ENCODE peak calls at places on chromosomes 1 and 21, in eight cellular contexts. L, G, D, O, F, E, H and I are unnamed samples.
A peak's percentile ranks its signal among the peaks of the same experiment; 100 is the strongest.

GRCh38 chr21:8989883-8990325 is 1531.5 kb upstream of the TPTE start:
- DNase-seq in L (no peak), G (peak; percentile 55), D (no peak), O (no peak), F (no peak), E (no peak), H (no peak), I (peak; percentile 28)

GRCh38 chr1:64194168-64195088 is 9.0 kb upstream of the UBE2U start:
- DNase-seq in L (no peak), G (no peak), D (no peak), O (no peak), F (no peak), E (no peak), H (no peak), I (no peak)

GRCh38 chr21:33403786-33404571 is 766 bp downstream of the IFNGR2 start:
- DNase-seq in L (peak; percentile 69), G (no peak), D (no peak), O (peak; percentile 60), F (peak; percentile 66), E (peak; percentile 55), H (peak; percentile 65), I (peak; percentile 77)

GRCh38 chr1:93596329-93597089 is 85.1 kb downstream of the BCAR3 start:
- DNase-seq in L (no peak), G (no peak), D (no peak), O (no peak), F (peak; percentile 53), E (no peak), H (no peak), I (no peak)

GRCh38 chr21:36229181-36229580 is 72.6 kb downstream of the DOP1B start:
- DNase-seq in L (no peak), G (no peak), D (no peak), O (no peak), F (no peak), E (no peak), H (no peak), I (no peak)

GRCh38 chr21:45923146-45923545 is 58.4 kb upstream of the COL6A1 start:
- DNase-seq in L (peak; percentile 83), G (no peak), D (peak; percentile 4), O (peak; percentile 83), F (peak; percentile 5), E (peak; percentile 65), H (peak; percentile 78), I (peak; percentile 90)

GRCh38 chr1:176102700-176103244 is 104.3 kb downstream of the COP1 start:
- DNase-seq in L (no peak), G (no peak), D (no peak), O (no peak), F (no peak), E (no peak), H (no peak), I (no peak)

GRCh38 chr1:56060901-56061300 is 518.5 kb downstream of the PLPP3 start:
- DNase-seq in L (no peak), G (no peak), D (no peak), O (no peak), F (no peak), E (no peak), H (no peak), I (no peak)

GRCh38 chr1:34984435-34985062 is 598 bp downstream of the TMEM35B start:
- DNase-seq in L (peak; percentile 11), G (no peak), D (no peak), O (peak; percentile 68), F (peak; percentile 30), E (no peak), H (peak; percentile 61), I (no peak)

GRCh38 chr1:173489149-173489600 is 12.0 kb downstream of the PRDX6 start:
- DNase-seq in L (no peak), G (peak; percentile 73), D (no peak), O (peak; percentile 79), F (no peak), E (no peak), H (no peak), I (peak; percentile 35)

GRCh38 chr1:1973716-1974642 is 29.6 kb downstream of the CFAP74 start:
- DNase-seq in L (no peak), G (no peak), D (no peak), O (no peak), F (no peak), E (no peak), H (no peak), I (peak; percentile 63)

GRCh38 chr1:182054698-182055326 is 6.7 kb downstream of the ZNF648 start:
- DNase-seq in L (peak; percentile 36), G (no peak), D (no peak), O (peak; percentile 31), F (peak; percentile 44), E (peak; percentile 30), H (no peak), I (peak; percentile 74)

GRCh38 chr1:11882814-11883538 is 24.2 kb upstream of the NPPB start:
- DNase-seq in L (peak; percentile 99), G (no peak), D (no peak), O (peak; percentile 80), F (peak; percentile 87), E (peak; percentile 83), H (peak; percentile 96), I (peak; percentile 84)

GRCh38 chr1:237043846-237044636 is 2.1 kb downstream of the RYR2 start:
- DNase-seq in L (peak; percentile 96), G (no peak), D (no peak), O (peak; percentile 33), F (no peak), E (no peak), H (peak; percentile 88), I (peak; percentile 35)
- H3K4me3 ChIP-seq in L (peak overlapping the region; percentile 94), G (no peak overlapping the region), D (no peak overlapping the region), O (no peak overlapping the region), F (no peak overlapping the region), E (no peak overlapping the region), H (peak overlapping the region; percentile 80), I (peak overlapping the region; percentile 89)

DNA sequence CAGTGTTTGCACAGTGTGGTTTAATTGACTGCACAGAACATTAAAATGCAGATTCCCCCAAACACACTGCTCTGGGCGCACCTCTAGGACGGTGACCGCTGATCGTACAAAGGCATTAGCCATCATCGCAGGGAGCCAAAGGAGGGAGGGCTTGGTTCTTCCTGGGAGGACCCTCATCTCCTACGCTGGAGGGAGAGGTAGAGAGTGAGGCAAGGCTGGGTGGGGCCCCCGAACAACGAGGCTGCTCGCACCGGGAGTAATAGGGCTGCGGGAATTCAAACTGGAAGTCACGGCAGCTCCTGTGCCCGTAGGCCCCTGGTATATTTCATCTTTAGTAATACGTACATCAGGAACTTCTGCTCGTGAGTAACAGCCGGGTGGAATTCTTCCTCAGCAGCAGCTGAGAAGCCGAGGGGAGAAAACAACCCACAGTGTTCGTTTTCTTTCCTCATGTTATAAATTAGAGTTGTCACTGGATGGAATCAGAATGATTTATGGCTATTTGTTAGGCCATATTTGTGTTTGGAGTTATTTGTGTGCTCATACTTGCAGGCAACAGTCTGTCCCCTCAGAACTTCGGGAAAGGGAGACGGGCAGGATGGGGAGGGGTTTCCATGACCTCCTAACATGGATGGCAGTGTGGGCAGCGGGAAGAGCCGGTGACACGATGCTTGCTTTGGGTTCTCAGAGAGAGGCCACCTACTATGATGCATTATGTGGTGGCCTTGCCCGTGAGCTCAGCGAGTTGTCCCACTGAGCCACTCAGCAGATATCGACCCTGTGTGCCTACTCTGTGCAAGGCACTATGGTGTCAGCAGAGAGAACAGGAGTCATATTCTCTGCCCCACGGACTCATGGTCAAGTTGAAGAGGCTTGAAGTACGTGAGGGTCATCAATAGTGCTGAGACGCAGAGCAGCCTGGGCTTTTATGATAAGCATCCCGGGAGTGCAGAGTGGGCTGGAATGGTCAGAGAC is 465.9 kb downstream of the CAMTA1 start:
- DNase-seq in L (no peak), G (no peak), D (no peak), O (no peak), F (no peak), E (no peak), H (no peak), I (no peak)
- H3K27me3 ChIP-seq in L (no peaks in the 10 kb centered on the region), G (peaks cover 86% of the 10 kb centered on the region), D (no peaks in the 10 kb centered on the region), O (no peaks in the 10 kb centered on the region), F (no peaks in the 10 kb centered on the region), E (no peaks in the 10 kb centered on the region), H (no peaks in the 10 kb centered on the region), I (no peaks in the 10 kb centered on the region)

GRCh38 chr1:53604291-53604919 is 134.6 kb downstream of the GLIS1 start:
- DNase-seq in L (no peak), G (no peak), D (peak; percentile 14), O (peak; percentile 0), F (no peak), E (no peak), H (no peak), I (no peak)
- H3K36me3 ChIP-seq in L (no peaks in the 10 kb centered on the region), G (no peaks in the 10 kb centered on the region), D (no peaks in the 10 kb centered on the region), O (no peaks in the 10 kb centered on the region), F (no peaks in the 10 kb centered on the region), E (no peaks in the 10 kb centered on the region), H (no peaks in the 10 kb centered on the region), I (no peaks in the 10 kb centered on the region)

DNA sequence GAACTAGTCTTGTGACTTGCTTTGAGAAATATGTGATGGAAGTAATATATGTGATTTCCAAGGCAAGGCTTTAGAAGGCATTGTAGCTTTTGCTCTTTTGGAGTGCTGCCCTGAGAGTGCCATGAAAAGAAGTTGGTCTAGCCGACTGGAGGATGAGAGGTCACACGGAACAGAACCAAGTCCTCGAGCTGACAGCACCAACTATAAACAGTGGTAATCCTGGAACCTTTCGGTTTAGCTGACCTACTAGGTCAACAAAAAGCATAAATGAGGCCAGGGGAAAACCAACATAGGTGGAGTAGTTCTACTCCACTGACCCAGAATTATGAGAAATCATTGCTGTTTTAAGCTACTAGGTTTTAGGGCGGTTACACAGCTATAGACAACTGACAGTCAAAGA is 1.4 kb downstream of the SELENOF start:
- DNase-seq in L (no peak), G (no peak), D (no peak), O (no peak), F (peak; percentile 15), E (no peak), H (no peak), I (no peak)
- H3K4me3 ChIP-seq in L (peak overlapping the region; percentile 89), G (peak overlapping the region; percentile 89), D (peak overlapping the region; percentile 84), O (no peak overlapping the region), F (peak overlapping the region; percentile 79), E (no peak overlapping the region), H (peak overlapping the region; percentile 76), I (no peak overlapping the region)

GRCh38 chr1:201140941-201141260 is 13.4 kb downstream of the TMEM9 start:
- DNase-seq in L (no peak), G (no peak), D (no peak), O (no peak), F (no peak), E (no peak), H (no peak), I (no peak)

GRCh38 chr1:201139756-201140155 is 12.8 kb upstream of the ASCL5 start:
- DNase-seq in L (no peak), G (no peak), D (no peak), O (no peak), F (no peak), E (no peak), H (no peak), I (no peak)

GRCh38 chr1:201140235-201140940 is 13.4 kb upstream of the ASCL5 start:
- DNase-seq in L (no peak), G (no peak), D (no peak), O (peak; percentile 72), F (no peak), E (no peak), H (no peak), I (no peak)

GRCh38 chr1:201142011-201142853 is 12.0 kb downstream of the TMEM9 start:
- DNase-seq in L (no peak), G (no peak), D (no peak), O (no peak), F (no peak), E (no peak), H (no peak), I (no peak)

DNA sequence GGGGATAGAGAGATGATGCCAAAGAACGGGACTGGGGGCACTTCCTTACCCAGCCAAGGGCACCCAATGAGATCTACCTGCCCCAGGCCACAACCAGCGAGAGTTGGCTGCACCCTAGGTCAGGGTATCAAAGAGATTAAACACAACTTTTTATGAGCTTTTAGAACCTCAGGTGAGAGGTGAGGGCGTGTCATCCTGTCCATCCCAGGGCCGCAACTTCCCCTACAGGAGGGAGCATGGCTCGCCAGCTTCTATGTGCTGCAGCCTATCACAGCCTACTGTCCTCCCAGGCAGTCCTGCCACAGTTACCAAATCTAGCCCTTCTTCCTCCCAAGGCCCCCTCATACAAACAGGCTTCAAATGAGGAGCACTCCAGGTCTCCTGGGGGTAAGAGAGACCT is 12.9 kb downstream of the TMEM9 start:
- DNase-seq in L (no peak), G (no peak), D (no peak), O (no peak), F (no peak), E (no peak), H (no peak), I (no peak)
- H3K27me3 ChIP-seq in L (no peaks in the 10 kb centered on the region), G (no peaks in the 10 kb centered on the region), D (no peaks in the 10 kb centered on the region), O (no peaks in the 10 kb centered on the region), F (no peaks in the 10 kb centered on the region), E (no peaks in the 10 kb centered on the region), H (no peaks in the 10 kb centered on the region), I (no peaks in the 10 kb centered on the region)